ENCODE peak calls at places on chromosomes 12 and 14, in seven cellular contexts. U is pancreas; L is mucosa of descending colon; W is CD4-positive, alpha-beta T cell; O is heart right ventricle; N is fibroblast of mammary gland; F is fibroblast of lung. G is an unnamed sample.

GRCh38 chr12:13187399-13187798 is 9.1 kb upstream of the EMP1 start:
- DNase-seq in F (no peak), U (no peak), L (no peak), N (peak; percentile 96), O (no peak), W (no peak), G (no peak)

GRCh38 chr12:90841336-90841735 is 113.6 kb downstream of the CCER1 start:
- DNase-seq in F (no peak), O (no peak), W (no peak), N (peak; percentile 22), U (no peak), L (no peak), G (no peak)

GRCh38 chr12:100197486-100197885 is 3.1 kb upstream of the ACTR6 start:
- DNase-seq in L (no peak), U (no peak), W (no peak), N (no peak), O (no peak), F (no peak), G (no peak)

GRCh38 chr12:121391619-121392324 is 8.1 kb upstream of the RNF34 start:
- DNase-seq in N (peak; percentile 54), O (peak; percentile 14), U (no peak), F (peak; percentile 59), W (no peak), L (no peak), G (no peak)

GRCh38 chr14:91753501-91754128 is 21.7 kb upstream of the CATSPERB start:
- DNase-seq in W (no peak), L (no peak), F (no peak), N (peak; percentile 55), O (no peak), U (no peak), G (no peak)

GRCh38 chr12:4438834-4439596 is 6.6 kb downstream of the FGF6 start:
- DNase-seq in U (no peak), N (no peak), F (no peak), O (no peak), L (no peak), W (no peak), G (no peak)

GRCh38 chr12:125314051-125314882 is 249.0 kb downstream of the AACS start:
- DNase-seq in W (no peak), U (no peak), N (no peak), F (no peak), L (no peak), O (no peak), G (no peak)

GRCh38 chr14:48350971-48351370 is 675.6 kb upstream of the MDGA2 start:
- DNase-seq in U (no peak), O (no peak), W (no peak), L (no peak), N (no peak), F (no peak), G (no peak)

GRCh38 chr14:79332504-79333197 is 878.7 kb downstream of the DIO2 start:
- DNase-seq in W (no peak), U (no peak), F (no peak), L (no peak), N (no peak), O (no peak), G (no peak)

GRCh38 chr12:43306066-43306465 is 245.9 kb downstream of the ADAMTS20 start:
- DNase-seq in N (peak; percentile 99), L (no peak), F (peak; percentile 87), O (no peak), W (no peak), U (no peak), G (no peak)

GRCh38 chr12:65840793-65841670 is 16.7 kb downstream of the HMGA2 start:
- DNase-seq in F (no peak), N (no peak), L (no peak), U (no peak), O (no peak), W (no peak), G (no peak)

GRCh38 chr14:51240804-51241380 is 845 bp downstream of the TMX1 start:
- DNase-seq in L (no peak), U (no peak), N (no peak), W (no peak), F (no peak), O (no peak), G (no peak)

GRCh38 chr14:79598339-79598738 is 613.0 kb downstream of the DIO2 start:
- DNase-seq in N (peak; percentile 83), F (peak; percentile 75), L (no peak), W (no peak), U (no peak), O (no peak), G (no peak)

GRCh38 chr12:110379201-110379600 is 24.3 kb downstream of the ANAPC7 start:
- DNase-seq in O (no peak), U (no peak), N (peak; percentile 49), F (no peak), L (no peak), W (no peak), G (no peak)

DNA sequence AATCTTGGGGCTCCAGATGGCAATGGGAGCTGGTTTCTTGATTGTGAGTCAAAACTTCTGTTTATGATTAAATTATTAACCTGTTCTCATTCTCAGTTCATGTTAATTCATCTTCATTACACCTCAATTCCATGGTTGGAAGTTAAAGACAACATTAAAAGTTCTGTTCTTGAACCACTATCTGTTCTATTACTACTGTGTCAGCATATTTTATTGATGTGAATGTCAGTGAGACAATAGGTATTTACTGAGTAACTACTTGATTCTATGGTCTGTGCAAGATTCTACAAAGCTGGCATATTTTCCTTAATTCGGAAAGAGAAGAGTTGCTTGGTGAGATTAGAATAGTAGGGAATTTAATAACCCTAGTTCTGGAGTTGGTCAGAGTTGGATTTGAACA is 113.0 kb downstream of the TSHR start:
- DNase-seq in N (no peak), U (no peak), W (no peak), F (no peak), O (no peak), L (no peak), G (no peak)
- TF ChIP-seq CTCF in N (no peak), U (no peak), W (no peak), F (no peak), O (no peak), L (no peak), G (no peak)

GRCh38 chr14:29928342-29928640 is 644 bp upstream of the PRKD1 start:
- DNase-seq in F (no peak), O (no peak), N (no peak), L (no peak), W (no peak), U (no peak), G (no peak)

GRCh38 chr14:29925736-29926135 is 1.9 kb downstream of the PRKD1 start:
- DNase-seq in F (peak; percentile 21), W (no peak), U (no peak), O (no peak), N (peak; percentile 52), L (no peak), G (no peak)

GRCh38 chr14:29926228-29926627 is 1.4 kb downstream of the PRKD1 start:
- DNase-seq in W (no peak), L (no peak), F (no peak), U (no peak), O (no peak), N (no peak), G (no peak)

GRCh38 chr14:29927596-29928341 is at the start of gene PRKD1:
- DNase-seq in W (no peak), U (peak; percentile 63), N (peak; percentile 63), O (peak; percentile 69), L (peak; percentile 54), F (peak; percentile 75), G (peak; percentile 69)

DNA sequence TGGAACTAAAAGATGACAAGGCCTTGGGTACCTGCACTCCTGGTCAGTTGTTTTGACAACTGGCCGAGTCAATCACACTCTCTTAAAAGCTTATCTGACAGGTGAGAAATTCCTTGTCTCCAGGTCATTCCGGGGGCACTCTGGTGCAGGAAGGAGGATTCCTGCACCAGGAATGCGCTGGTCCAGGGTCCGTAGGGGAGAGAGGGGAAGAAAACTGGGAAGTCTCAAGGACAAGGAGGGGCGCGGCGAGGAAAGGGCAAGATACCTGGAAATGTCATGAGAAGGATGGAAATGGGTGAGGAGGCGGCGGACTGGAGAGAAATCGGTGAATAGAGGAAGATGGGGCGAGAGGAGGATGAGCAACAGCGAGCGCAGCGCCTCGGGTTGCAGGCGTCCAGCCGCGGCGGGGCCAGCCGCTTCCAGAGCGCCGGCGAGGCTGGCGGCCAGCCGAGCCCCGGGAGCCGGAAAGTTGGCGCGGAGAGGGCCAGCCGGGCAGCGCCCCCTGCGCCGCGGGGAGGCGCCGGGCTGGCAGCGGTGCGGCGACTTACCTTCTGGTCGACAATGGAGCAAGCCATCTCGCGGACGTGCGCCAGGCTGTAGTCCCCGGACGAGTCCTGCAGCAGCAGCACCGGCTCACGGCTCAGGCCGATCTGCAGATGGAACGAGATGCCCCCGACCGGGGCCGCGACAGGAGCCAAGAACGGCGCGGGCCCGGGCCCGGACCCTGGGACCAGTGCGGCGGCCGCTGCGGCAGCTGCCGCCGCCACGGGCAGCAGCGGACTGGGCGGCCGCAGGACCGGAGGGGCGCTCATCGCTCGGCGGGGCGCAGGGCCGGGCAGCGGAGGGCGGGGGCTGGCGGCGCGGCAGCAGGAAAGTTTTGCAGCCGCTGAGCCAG is 699 bp downstream of the PRKD1 start:
- DNase-seq in O (peak; percentile 43), N (peak; percentile 38), W (no peak), U (peak; percentile 62), L (peak; percentile 65), F (peak; percentile 45), G (peak; percentile 54)
- TF ChIP-seq CTCF in O (no peak), N (no peak), W (no peak), U (no peak), L (no peak), F (no peak), G (no peak)

DNA sequence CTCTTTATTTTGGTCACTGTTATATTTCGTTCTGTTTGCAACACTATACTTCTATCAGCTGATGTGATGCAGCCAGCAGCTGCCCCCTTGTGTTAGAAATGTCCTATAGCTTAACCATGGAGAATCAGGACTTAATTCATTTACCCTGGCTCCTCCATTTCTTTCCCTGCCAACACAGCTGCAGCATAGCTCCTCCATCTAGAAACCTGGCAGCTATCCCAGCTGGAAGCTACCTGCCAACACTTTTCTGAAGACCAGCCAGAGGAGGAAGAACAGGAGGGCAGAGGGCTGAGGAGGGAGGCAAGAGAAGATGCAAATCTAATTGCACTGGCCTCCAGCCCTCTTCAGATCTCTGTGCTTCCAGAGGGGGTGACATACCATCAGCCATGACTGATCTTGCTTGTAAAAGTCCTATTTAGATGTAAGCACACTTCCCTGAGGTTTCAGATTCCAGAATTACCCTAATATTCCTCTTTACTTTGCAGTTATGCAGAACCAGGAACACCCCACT is 156.8 kb upstream of the TMEM260 start:
- DNase-seq in U (peak; percentile 82), F (peak; percentile 87), N (peak; percentile 74), W (no peak), O (peak; percentile 61), L (no peak), G (peak; percentile 35)
- TF ChIP-seq CTCF in U (peak; percentile 18), F (peak; percentile 80), N (peak; percentile 87), W (peak; percentile 40), O (peak; percentile 75), L (no peak), G (peak; percentile 51)

DNA sequence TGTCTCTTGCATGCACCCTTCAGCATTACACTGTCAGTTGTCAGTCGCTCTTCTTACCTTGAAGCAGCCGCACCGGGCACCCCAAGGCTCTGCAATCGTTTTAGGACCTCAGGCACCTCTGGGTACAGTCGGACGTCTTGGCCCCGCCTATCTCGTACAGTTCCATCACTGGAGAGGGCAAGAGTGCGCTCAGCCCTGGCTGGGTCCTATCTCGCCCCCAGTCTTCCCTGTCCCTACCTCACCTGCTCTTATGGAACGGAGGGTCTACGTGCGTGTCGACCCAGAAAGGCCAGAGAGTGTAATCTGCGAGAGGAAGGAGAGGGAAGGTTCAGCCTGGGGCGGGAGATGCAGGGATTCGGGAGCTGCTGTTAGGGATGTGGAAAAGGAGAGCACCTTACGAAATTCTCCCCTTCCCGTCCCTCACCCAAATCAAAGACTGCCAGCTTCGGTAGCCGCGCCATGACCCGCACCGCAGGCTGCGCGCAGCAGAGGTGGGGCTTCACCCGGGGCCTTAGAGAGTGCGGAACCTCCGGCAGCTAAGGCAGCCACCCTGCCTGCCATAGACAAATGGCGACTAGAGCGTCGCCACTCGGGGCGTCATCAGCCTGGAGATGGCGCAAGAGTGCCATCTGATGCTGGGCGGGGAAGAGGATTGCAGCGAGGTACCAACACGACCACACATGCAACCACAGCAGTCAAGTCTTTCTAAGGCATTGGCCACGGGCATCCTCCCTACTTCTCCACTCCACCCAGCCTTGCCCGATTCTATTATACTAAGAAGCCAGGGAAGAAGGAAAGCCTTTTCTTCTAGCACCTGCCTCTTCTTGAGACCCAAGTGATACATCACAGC is at the start of gene MDP1:
- DNase-seq in U (peak; percentile 80), W (peak; percentile 83), L (peak; percentile 91), F (peak; percentile 87), N (peak; percentile 83), O (peak; percentile 85), G (peak; percentile 87)
- TF ChIP-seq CTCF in U (no peak), W (peak; percentile 67), L (peak; percentile 31), F (no peak), N (peak; percentile 31), O (peak; percentile 70), G (peak; percentile 22)

G was measured in glutamatergic neuron.